ENCODE peak calls at places on chromosome 1, in five cellular contexts. N, V, A, L and S are unnamed samples.

GRCh38 chr1:18630511-18631495 is at the start of gene PAX7:
- DNase-seq in N (no peak), V (no peak), A (no peak), L (no peak), S (no peak)

GRCh38 chr1:109827466-109827865 is 63.7 kb upstream of the EPS8L3 start:
- DNase-seq in L (no peak), N (no peak), A (no peak), V (no peak), S (no peak)

GRCh38 chr1:54695764-54696163 is 19.9 kb upstream of the TTC4 start:
- DNase-seq in V (no peak), L (no peak), N (no peak), A (no peak), S (no peak)

GRCh38 chr1:226838456-226838855 is 32.0 kb upstream of the PSEN2 start:
- DNase-seq in L (no peak), V (no peak), N (no peak), A (no peak), S (no peak)

GRCh38 chr1:198143797-198144196 is 13.0 kb upstream of the NEK7 start:
- DNase-seq in L (no peak), N (no peak), V (no peak), A (no peak), S (no peak)

GRCh38 chr1:229869687-229870086 is 197.4 kb upstream of the GALNT2 start:
- DNase-seq in N (no peak), L (no peak), A (no peak), V (no peak), S (no peak)

GRCh38 chr1:151012684-151013471 is 4.6 kb downstream of the PRUNE1 start:
- DNase-seq in A (peak), V (no peak), N (no peak), L (no peak), S (no peak)

GRCh38 chr1:174428033-174428432 is 19.7 kb upstream of the GPR52 start:
- DNase-seq in V (no peak), L (no peak), A (no peak), N (no peak), S (no peak)

GRCh38 chr1:98049370-98050115 is 128.7 kb upstream of the DPYD start:
- DNase-seq in N (no peak), V (no peak), L (no peak), A (no peak), S (peak)

GRCh38 chr1:8259498-8260290 is 58.2 kb upstream of the SLC45A1 start:
- DNase-seq in V (no peak), L (no peak), A (no peak), N (no peak), S (peak)

GRCh38 chr1:31725777-31726535 is 22.1 kb upstream of the COL16A1 start:
- DNase-seq in A (no peak), N (no peak), L (no peak), V (no peak), S (peak)

GRCh38 chr1:207917086-207917485 is 6.2 kb upstream of the CD34 start:
- DNase-seq in N (no peak), A (peak), L (no peak), V (no peak), S (no peak)

GRCh38 chr1:17109897-17110554 is 9.2 kb downstream of the PADI2 start:
- DNase-seq in A (no peak), V (no peak), L (no peak), N (no peak), S (peak)

GRCh38 chr1:89547563-89548485 is 23.2 kb downstream of the LRRC8B start:
- DNase-seq in L (peak), A (no peak), V (no peak), N (no peak), S (no peak)

GRCh38 chr1:16073490-16074104 is at the start of gene FAM131C:
- DNase-seq in N (peak), L (peak), V (peak), A (no peak), S (peak)